ENCODE peak calls at places on chromosome 3, in six cellular contexts. R is GM06990, F is K562, C is HCT116, A is SJSA1, Q is HFF-Myc. Y is an unnamed sample.

GRCh38 chr3:194294199-194294887 is 56.8 kb downstream of the CPN2 start:
- DNase-seq in A (no peak), R (no peak), Q (no peak), F (no peak), C (no peak), Y (no peak)

GRCh38 chr3:147216143-147216673 is 190.1 kb downstream of the ZIC4 start:
- DNase-seq in R (no peak), C (no peak), A (no peak), F (no peak), Q (no peak), Y (no peak)

GRCh38 chr3:42508562-42508961 is 6.1 kb downstream of the VIPR1 start:
- DNase-seq in F (no peak), Q (no peak), A (no peak), R (no peak), C (no peak), Y (no peak)

GRCh38 chr3:183485585-183485984 is 57.2 kb upstream of the MCF2L2 start:
- DNase-seq in C (no peak), F (no peak), R (no peak), Q (no peak), A (no peak), Y (no peak)

GRCh38 chr3:9208713-9209112 is 40.7 kb downstream of the SRGAP3 start:
- DNase-seq in A (no peak), C (no peak), Q (no peak), F (no peak), R (no peak), Y (no peak)

GRCh38 chr3:41711656-41712055 is 250.2 kb downstream of the ULK4 start:
- DNase-seq in C (no peak), A (peak), F (no peak), Q (no peak), R (no peak), Y (peak)

GRCh38 chr3:157317895-157318294 is 118.8 kb upstream of the PTX3 start:
- DNase-seq in R (no peak), A (no peak), Q (no peak), F (no peak), C (no peak), Y (no peak)

GRCh38 chr3:108223928-108224327 is 1.7 kb upstream of the IFT57 start:
- DNase-seq in R (peak), A (no peak), Q (no peak), F (peak), C (no peak), Y (no peak)

GRCh38 chr3:72739521-72740466 is 108.5 kb downstream of the SHQ1 start:
- DNase-seq in Q (no peak), R (no peak), A (no peak), C (no peak), F (peak), Y (no peak)

GRCh38 chr3:121202573-121202972 is 294.6 kb downstream of the STXBP5L start:
- DNase-seq in Q (no peak), C (no peak), A (no peak), F (no peak), R (no peak), Y (no peak)

GRCh38 chr3:149367021-149367840 is 10.2 kb downstream of the TM4SF1 start:
- DNase-seq in C (peak), Q (no peak), F (no peak), A (peak), R (no peak), Y (no peak)

GRCh38 chr3:138118863-138119766 is 3.7 kb upstream of the DZIP1L start:
- DNase-seq in A (peak), R (no peak), C (peak), F (peak), Q (peak), Y (peak)

GRCh38 chr3:132788299-132788698 is 66.1 kb upstream of the NPHP3 start:
- DNase-seq in F (peak), R (no peak), A (no peak), Q (peak), C (peak), Y (no peak)

GRCh38 chr3:53164911-53165310 is 3.9 kb downstream of the PRKCD start:
- DNase-seq in C (no peak), A (no peak), F (no peak), R (no peak), Q (no peak), Y (no peak)

GRCh38 chr3:32226875-32227500 is 11.5 kb upstream of the CMTM8 start:
- DNase-seq in C (peak), Q (no peak), A (no peak), F (no peak), R (no peak), Y (no peak)

GRCh38 chr3:31384117-31384516 is 148.6 kb upstream of the STT3B start:
- DNase-seq in C (no peak), F (no peak), Q (no peak), R (no peak), A (no peak), Y (no peak)

GRCh38 chr3:28935141-28935540 is 345.7 kb upstream of the RBMS3 start:
- DNase-seq in Q (no peak), F (no peak), A (no peak), R (no peak), C (no peak), Y (no peak)

GRCh38 chr3:64266065-64266874 is 41.0 kb upstream of the PRICKLE2 start:
- DNase-seq in Q (peak), C (no peak), F (no peak), R (no peak), A (peak), Y (no peak)

GRCh38 chr3:124413989-124414598 is 316.2 kb upstream of the UMPS start:
- DNase-seq in R (no peak), C (no peak), F (no peak), Q (no peak), A (no peak), Y (no peak)

GRCh38 chr3:27643355-27643754 is 78.8 kb downstream of the EOMES start:
- DNase-seq in F (no peak), R (no peak), C (no peak), A (no peak), Q (no peak), Y (no peak)

GRCh38 chr3:195208631-195209030 is 62.3 kb downstream of the XXYLT1 start:
- DNase-seq in A (no peak), F (peak), C (no peak), R (no peak), Q (no peak), Y (no peak)

GRCh38 chr3:24545917-24546316 is 51.3 kb upstream of the THRB start:
- DNase-seq in Q (no peak), R (no peak), C (no peak), A (no peak), F (no peak), Y (no peak)

GRCh38 chr3:39183231-39184080 is 8.9 kb downstream of the XIRP1 start:
- DNase-seq in C (no peak), F (no peak), A (no peak), R (no peak), Q (no peak), Y (no peak)

GRCh38 chr3:14605070-14605469 is 46.5 kb upstream of the CCDC174 start:
- DNase-seq in R (no peak), F (peak), A (no peak), C (no peak), Q (no peak), Y (no peak)

GRCh38 chr3:153273217-153273616 is 111.2 kb downstream of the RAP2B start:
- DNase-seq in R (no peak), Q (no peak), A (no peak), F (no peak), C (no peak), Y (no peak)

GRCh38 chr3:193391902-193392301 is 13.3 kb upstream of the ATP13A5 start:
- DNase-seq in C (no peak), F (no peak), A (peak), Q (peak), R (no peak), Y (no peak)

GRCh38 chr3:36733162-36733696 is 31.1 kb downstream of the DCLK3 start:
- DNase-seq in C (no peak), F (no peak), A (no peak), R (no peak), Q (no peak), Y (no peak)

GRCh38 chr3:183991403-183991802 is 26.3 kb downstream of the ABCC5 start:
- DNase-seq in C (no peak), A (no peak), Q (no peak), F (no peak), R (no peak), Y (no peak)

GRCh38 chr3:100500320-100500880 is 8.0 kb downstream of the TMEM45A start:
- DNase-seq in A (no peak), F (no peak), C (no peak), Q (no peak), R (no peak), Y (no peak)

GRCh38 chr3:179450901-179451334 is 352 bp downstream of the GNB4 start:
- DNase-seq in F (no peak), C (no peak), A (peak), Q (no peak), R (no peak), Y (no peak)

GRCh38 chr3:42749025-42749752 is 23.9 kb downstream of the CCDC13 start:
- DNase-seq in A (no peak), F (no peak), Q (no peak), R (no peak), C (no peak), Y (no peak)